ENCODE peak calls at places on chromosomes 13 and 19, in six cellular contexts. U is IMR-90, G is neuronal stem cell, V is mesenchymal stem cell, T is mesendoderm, N is H1. M is an unnamed sample.

GRCh38 chr13:101520672-101521071 is 68.2 kb downstream of the ITGBL1 start:
- DNase-seq in U (peak; percentile 86), G (no peak), V (peak; percentile 61), T (no peak), N (no peak), M (no peak)

GRCh38 chr19:10158485-10158884 is 36.3 kb downstream of the DNMT1 start:
- DNase-seq in U (no peak), G (no peak), V (no peak), T (no peak), N (no peak), M (no peak)

GRCh38 chr19:45884682-45885555 is 1.0 kb downstream of the IRF2BP1 start:
- DNase-seq in U (no peak), G (no peak), V (no peak), T (peak; percentile 44), N (no peak), M (peak; percentile 43)

GRCh38 chr19:16714702-16715294 is 4.8 kb upstream of the NWD1 start:
- DNase-seq in U (peak; percentile 24), G (peak; percentile 74), V (peak; percentile 39), T (peak; percentile 47), N (peak; percentile 50), M (peak; percentile 64)

GRCh38 chr13:98427331-98427995 is 149.4 kb downstream of the STK24 start:
- DNase-seq in U (no peak), G (no peak), V (no peak), T (no peak), N (no peak), M (no peak)

GRCh38 chr19:16061943-16062342 is 14.4 kb upstream of the TPM4 start:
- DNase-seq in U (no peak), G (no peak), V (no peak), T (no peak), N (no peak), M (no peak)

GRCh38 chr19:41746593-41747227 is 8.6 kb upstream of the CEACAM6 start:
- DNase-seq in U (peak; percentile 39), G (peak; percentile 3), V (no peak), T (peak; percentile 60), N (no peak), M (peak; percentile 76)

GRCh38 chr19:12722566-12723382 is 958 bp downstream of the TNPO2 start:
- DNase-seq in U (peak; percentile 99), G (peak; percentile 99), V (peak; percentile 99), T (peak; percentile 100), N (peak; percentile 91), M (peak; percentile 100)

GRCh38 chr13:36382030-36382429 is 35.8 kb upstream of the SPART start:
- DNase-seq in U (no peak), G (no peak), V (no peak), T (no peak), N (no peak), M (peak; percentile 81)

GRCh38 chr13:79812070-79812850 is 331.3 kb downstream of the NDFIP2 start:
- DNase-seq in U (no peak), G (no peak), V (no peak), T (no peak), N (no peak), M (no peak)

GRCh38 chr19:8445488-8446001 is 770 bp downstream of the HNRNPM start:
- DNase-seq in U (no peak), G (peak; percentile 20), V (peak; percentile 51), T (peak; percentile 54), N (no peak), M (no peak)

DNA sequence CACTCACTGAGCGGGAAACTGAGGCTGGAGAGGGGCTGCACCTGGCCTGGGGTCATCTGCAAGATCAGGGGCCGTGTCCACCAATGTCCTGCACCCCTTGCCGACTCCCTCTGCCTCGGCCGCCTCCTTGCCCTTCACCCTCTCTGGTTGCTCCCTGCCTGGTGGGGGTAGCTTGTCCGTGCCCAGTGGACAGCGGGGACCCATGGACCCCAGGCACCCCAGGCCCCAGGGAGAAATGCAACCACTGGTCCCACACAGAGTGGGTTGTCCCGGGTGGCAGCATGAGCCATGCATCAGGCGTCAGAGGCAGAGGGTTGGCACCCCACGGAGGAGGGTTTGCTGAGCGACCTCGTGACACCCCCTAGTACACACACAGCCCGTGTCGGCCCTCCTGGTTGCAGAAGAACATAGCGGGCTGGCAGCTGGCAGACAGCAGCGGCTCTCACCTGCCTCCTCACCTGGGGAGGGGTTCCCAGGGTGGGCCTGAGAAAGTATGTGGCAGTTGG is 8.8 kb downstream of the ADAMTSL5 start:
- DNase-seq in U (no peak), G (no peak), V (no peak), T (no peak), N (no peak), M (no peak)
- H2AK5ac ChIP-seq in U (no peak overlapping the region), G (peak overlapping the region; percentile 93), V (no peak overlapping the region), T (no peak overlapping the region), N (no peak overlapping the region), M (no peak overlapping the region)

DNA sequence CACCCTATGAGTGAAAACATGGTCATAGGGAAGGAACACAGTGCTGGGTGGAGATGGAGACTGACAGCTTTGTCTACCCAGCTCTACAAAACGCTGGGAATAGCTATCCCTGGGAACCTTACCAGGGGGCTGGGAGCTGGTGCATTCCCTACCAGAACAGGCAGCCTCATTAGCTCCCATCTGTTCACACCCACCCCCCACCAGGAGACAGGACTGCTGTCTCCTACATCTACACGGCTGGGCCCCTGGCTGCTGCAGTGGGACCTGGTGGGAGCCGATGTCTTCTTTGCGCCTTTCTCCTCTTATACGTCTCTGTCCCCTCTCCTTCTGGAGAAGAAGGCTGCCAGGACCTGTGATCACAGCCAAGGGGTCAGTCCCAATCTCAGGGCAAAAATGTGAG is 90.8 kb downstream of the UQCRFS1 start:
- DNase-seq in U (no peak), G (no peak), V (no peak), T (no peak), N (no peak), M (no peak)
- H3K4me3 ChIP-seq in U (no peak overlapping the region), G (no peak overlapping the region), V (no peak overlapping the region), T (no peak overlapping the region), N (no peak overlapping the region), M (no peak overlapping the region)

GRCh38 chr13:109949395-109949794 is 163.0 kb upstream of the IRS2 start:
- DNase-seq in U (peak; percentile 23), G (no peak), V (peak; percentile 13), T (no peak), N (no peak), M (peak; percentile 15)

GRCh38 chr13:109951491-109951890 is 165.1 kb upstream of the IRS2 start:
- DNase-seq in U (no peak), G (no peak), V (no peak), T (no peak), N (no peak), M (no peak)

GRCh38 chr13:109955598-109955997 is 169.2 kb upstream of the IRS2 start:
- DNase-seq in U (peak; percentile 53), G (no peak), V (peak; percentile 55), T (no peak), N (no peak), M (no peak)

GRCh38 chr13:109957875-109958274 is 171.5 kb upstream of the IRS2 start:
- DNase-seq in U (no peak), G (no peak), V (no peak), T (no peak), N (no peak), M (no peak)

DNA sequence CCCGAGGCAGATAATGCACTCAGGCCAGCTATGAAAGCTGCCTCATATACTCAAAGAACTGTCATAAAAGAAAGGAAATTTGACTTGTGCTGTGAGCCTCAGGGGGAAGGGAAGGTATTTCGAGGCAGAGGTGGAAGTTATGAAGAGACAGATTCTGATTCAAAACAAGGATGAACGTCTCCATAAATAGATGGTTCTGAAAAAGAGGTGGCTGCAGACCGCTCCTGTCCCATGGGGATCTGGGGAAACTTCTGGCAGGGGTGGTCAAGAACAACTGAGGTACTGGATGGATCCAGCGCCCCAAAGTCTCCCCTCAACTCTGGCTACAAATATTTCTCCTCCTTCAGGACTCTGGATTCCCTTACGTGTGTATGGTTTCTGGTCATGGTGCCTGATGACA is 168.1 kb upstream of the IRS2 start:
- DNase-seq in U (no peak), G (no peak), V (no peak), T (no peak), N (no peak), M (no peak)
- H3K4ac ChIP-seq in U (no peak overlapping the region), G (no peak overlapping the region), V (no peak overlapping the region), T (no peak overlapping the region), N (no peak overlapping the region), M (no peak overlapping the region)

GRCh38 chr13:48233886-48234488 is 981 bp downstream of the ITM2B start:
- DNase-seq in U (peak; percentile 61), G (no peak), V (peak; percentile 79), T (peak; percentile 44), N (no peak), M (peak; percentile 46)
- H2AK5ac ChIP-seq in U (no peak overlapping the region), G (no peak overlapping the region), V (no peak overlapping the region), T (no peak overlapping the region), N (no peak overlapping the region), M (no peak overlapping the region)

M was measured in trophoblast cell.